ENCODE peak calls at places on chromosomes 11 and 22, in four cellular contexts. V is lower leg skin, C is lung, G is heart left ventricle. L is an unnamed sample.

GRCh38 chr11:70505761-70506657 is 107.7 kb downstream of the CTTN start:
- DNase-seq in G (no peak), C (no peak), V (no peak), L (no peak)

GRCh38 chr11:119370486-119371046 is 10.9 kb downstream of the USP2 start:
- DNase-seq in V (no peak), G (peak), C (no peak), L (no peak)

GRCh38 chr11:119222308-119222707 is 16.2 kb downstream of the CBL start:
- DNase-seq in G (no peak), V (no peak), C (no peak), L (no peak)

GRCh38 chr11:30326114-30326783 is 3.3 kb downstream of the ARL14EP start:
- DNase-seq in G (no peak), V (no peak), C (no peak), L (no peak)

GRCh38 chr22:47409501-47410275 is 647.2 kb downstream of the TBC1D22A start:
- DNase-seq in C (no peak), G (no peak), V (peak), L (peak)

GRCh38 chr11:6622261-6623171 is 3.3 kb upstream of the TPP1 start:
- DNase-seq in V (no peak), C (no peak), G (no peak), L (peak)

GRCh38 chr22:38707346-38707745 is 1.6 kb downstream of the GTPBP1 start:
- DNase-seq in C (no peak), G (no peak), V (no peak), L (no peak)

GRCh38 chr22:40030757-40031092 is 36.0 kb downstream of the FAM83F start:
- DNase-seq in G (no peak), V (peak), C (no peak), L (no peak)

GRCh38 chr22:23685205-23685784 is 5.5 kb upstream of the RGL4 start:
- DNase-seq in V (no peak), C (no peak), G (no peak), L (no peak)

GRCh38 chr22:41598081-41598480 is 8.4 kb upstream of the PMM1 start:
- DNase-seq in G (no peak), V (no peak), C (no peak), L (no peak)

GRCh38 chr11:87141322-87141721 is 103.6 kb downstream of the TMEM135 start:
- DNase-seq in C (no peak), G (no peak), V (no peak), L (no peak)

GRCh38 chr11:83448686-83449085 is 162.5 kb upstream of the CCDC90B start:
- DNase-seq in G (no peak), V (no peak), C (no peak), L (no peak)

GRCh38 chr22:22756109-22756508 is 111.7 kb downstream of the GGTLC2 start:
- DNase-seq in G (no peak), C (no peak), V (no peak), L (no peak)

GRCh38 chr22:26553056-26553752 is 36.7 kb downstream of the TPST2 start:
- DNase-seq in G (no peak), C (no peak), V (no peak), L (no peak)

GRCh38 chr11:14906614-14907392 is 14.8 kb upstream of the CYP2R1 start:
- DNase-seq in V (no peak), G (no peak), C (no peak), L (no peak)

GRCh38 chr11:289145-289705 is 299 bp downstream of the PGGHG start:
- DNase-seq in G (no peak), V (peak), C (no peak), L (no peak)

GRCh38 chr11:21810650-21811049 is 382.2 kb upstream of the ANO5 start:
- DNase-seq in C (no peak), G (no peak), V (no peak), L (no peak)

GRCh38 chr11:35163209-35163608 is 24.2 kb downstream of the CD44 start:
- DNase-seq in G (no peak), V (no peak), C (no peak), L (no peak)

GRCh38 chr22:36301851-36302250 is 48.9 kb downstream of the APOL1 start:
- DNase-seq in V (no peak), C (no peak), G (no peak), L (no peak)

GRCh38 chr11:106399075-106399500 is 321.6 kb downstream of the AASDHPPT start:
- DNase-seq in G (peak), C (peak), V (peak), L (no peak)

GRCh38 chr11:9651899-9652748 is 11.8 kb upstream of the SWAP70 start:
- DNase-seq in V (no peak), C (no peak), G (no peak), L (no peak)

GRCh38 chr11:63747006-63747405 is 21.6 kb downstream of the ZFTA start:
- DNase-seq in V (no peak), G (no peak), C (no peak), L (no peak)

GRCh38 chr11:63749624-63750023 is 19.0 kb downstream of the ZFTA start:
- DNase-seq in C (no peak), G (no peak), V (peak), L (no peak)

GRCh38 chr11:63745304-63746170 is 23.0 kb downstream of the ZFTA start:
- DNase-seq in G (no peak), V (peak), C (no peak), L (no peak)
- TF ChIP-seq CTCF in G (no peak), V (no peak), C (no peak), L (peak)

GRCh38 chr11:33347490-33348125 is 90.4 kb downstream of the HIPK3 start:
- DNase-seq in C (no peak), V (no peak), G (no peak), L (no peak)

GRCh38 chr11:33339247-33339646 is 82.1 kb downstream of the HIPK3 start:
- DNase-seq in G (no peak), V (no peak), C (no peak), L (no peak)

GRCh38 chr11:33350287-33350686 is 93.1 kb downstream of the HIPK3 start:
- DNase-seq in V (no peak), G (no peak), C (no peak), L (no peak)

GRCh38 chr11:33344611-33345010 is 87.4 kb downstream of the HIPK3 start:
- DNase-seq in V (no peak), C (no peak), G (no peak), L (no peak)
- TF ChIP-seq CTCF in V (no peak), C (no peak), G (no peak), L (peak)

GRCh38 chr11:75245356-75246005 is 4.9 kb downstream of the TPBGL start:
- DNase-seq in C (no peak), G (no peak), V (peak), L (no peak)
- TF ChIP-seq CTCF in C (no peak), G (no peak), V (no peak), L (no peak)

DNA sequence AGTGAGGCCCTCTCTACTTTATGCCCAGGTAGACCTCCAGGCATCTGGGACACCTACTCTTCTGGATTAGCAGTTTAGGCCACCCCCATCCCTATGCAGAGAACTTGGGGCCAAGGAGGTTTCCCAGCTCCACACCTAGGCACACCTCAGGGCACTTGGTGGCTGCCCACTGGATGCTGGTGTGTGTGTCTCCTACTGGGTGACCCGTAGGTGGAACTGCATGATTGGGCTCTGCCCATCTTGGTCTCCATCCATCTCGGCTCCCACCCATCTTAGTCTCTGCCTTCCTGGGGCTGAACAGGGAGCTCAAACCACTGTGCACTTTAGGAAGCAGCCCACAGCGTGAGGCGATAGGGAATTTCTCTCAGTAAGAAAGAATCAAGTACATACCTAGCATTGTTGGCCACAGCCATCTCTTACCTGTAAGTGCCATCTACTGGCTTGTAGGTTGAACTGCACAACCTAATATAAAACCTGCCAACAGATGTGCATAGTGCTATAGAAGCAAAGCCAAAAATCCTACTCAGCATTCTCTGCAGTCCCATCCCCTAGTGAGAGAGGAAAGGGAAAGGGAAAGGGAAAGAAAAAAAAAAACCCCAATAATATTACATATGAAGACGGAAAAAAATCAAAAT is 61.6 kb upstream of the PTPN5 start:
- DNase-seq in V (no peak), G (no peak), C (no peak), L (no peak)
- TF ChIP-seq CTCF in V (no peak), G (no peak), C (no peak), L (peak)

DNA sequence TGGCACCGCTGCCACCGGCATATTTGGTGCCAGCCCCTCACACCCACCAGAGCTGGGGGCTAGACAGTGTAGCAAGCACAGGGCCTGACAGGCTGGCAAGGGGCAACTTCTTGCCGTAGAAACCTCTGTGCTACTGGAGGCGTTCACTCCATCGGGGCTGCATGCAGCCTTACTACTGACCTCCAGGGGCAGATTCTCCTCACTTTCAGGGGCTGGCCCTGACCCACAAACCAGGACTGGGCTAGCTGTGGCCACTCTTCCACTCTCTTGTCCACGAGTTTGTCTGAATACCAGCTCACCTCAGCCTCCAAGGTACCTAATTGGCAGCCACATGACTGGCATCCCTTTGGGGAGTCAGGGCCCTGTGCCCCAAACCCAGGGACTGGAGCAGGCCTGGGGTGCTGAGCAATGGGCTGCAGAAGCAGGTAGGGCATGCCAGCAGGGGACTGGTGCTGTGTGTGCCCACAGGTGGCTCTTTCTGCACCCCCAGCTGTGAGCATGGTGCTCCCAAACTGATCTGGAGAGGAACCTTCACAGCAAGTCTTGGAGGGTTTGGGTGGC is 2.1 kb upstream of the LMO1 start:
- DNase-seq in G (no peak), V (peak), C (no peak), L (no peak)
- TF ChIP-seq CTCF in G (no peak), V (no peak), C (no peak), L (peak)

L was measured in type B pancreatic cell.